ENCODE peak calls at places on chromosomes 16 and 17, in eight cellular contexts. One of them, this sample, is unnamed.

GRCh38 chr16:28193530-28194423 is 18.0 kb downstream of the XPO6 start:
- DNase-seq in AG10803: peak
- DNase-seq in upper lobe of left lung: no peak
- DNase-seq in tibial nerve: no peak
- DNase-seq in AG04449: peak
- DNase-seq in esophagus squamous epithelium: no peak
- DNase-seq in ascending aorta: no peak
- DNase-seq in upper lobe of right lung: no peak
- DNase-seq in this sample: peak

GRCh38 chr16:80314042-80314441 is 226.8 kb upstream of the DYNLRB2 start:
- DNase-seq in AG10803: no peak
- DNase-seq in upper lobe of left lung: no peak
- DNase-seq in tibial nerve: no peak
- DNase-seq in AG04449: no peak
- DNase-seq in esophagus squamous epithelium: no peak
- DNase-seq in ascending aorta: no peak
- DNase-seq in upper lobe of right lung: no peak
- DNase-seq in this sample: no peak

GRCh38 chr16:50598256-50598894 is 50.2 kb downstream of the NKD1 start:
- DNase-seq in AG10803: no peak
- DNase-seq in upper lobe of left lung: no peak
- DNase-seq in tibial nerve: no peak
- DNase-seq in AG04449: no peak
- DNase-seq in esophagus squamous epithelium: no peak
- DNase-seq in ascending aorta: no peak
- DNase-seq in upper lobe of right lung: no peak
- DNase-seq in this sample: no peak

GRCh38 chr16:81431554-81432353 is 12.9 kb upstream of the CMIP start:
- DNase-seq in AG10803: peak
- DNase-seq in upper lobe of left lung: peak
- DNase-seq in tibial nerve: peak
- DNase-seq in AG04449: peak
- DNase-seq in esophagus squamous epithelium: no peak
- DNase-seq in ascending aorta: peak
- DNase-seq in upper lobe of right lung: peak
- DNase-seq in this sample: no peak

GRCh38 chr17:50425682-50426471 is at the start of gene ACSF2:
- DNase-seq in AG10803: peak
- DNase-seq in upper lobe of left lung: peak
- DNase-seq in tibial nerve: peak
- DNase-seq in AG04449: no peak
- DNase-seq in esophagus squamous epithelium: peak
- DNase-seq in ascending aorta: peak
- DNase-seq in upper lobe of right lung: peak
- DNase-seq in this sample: no peak

GRCh38 chr16:4266372-4266771 is 6.5 kb downstream of the TFAP4 start:
- DNase-seq in AG10803: no peak
- DNase-seq in upper lobe of left lung: no peak
- DNase-seq in tibial nerve: no peak
- DNase-seq in AG04449: no peak
- DNase-seq in esophagus squamous epithelium: no peak
- DNase-seq in ascending aorta: no peak
- DNase-seq in upper lobe of right lung: no peak
- DNase-seq in this sample: no peak

GRCh38 chr17:44206825-44207155 is 7.1 kb upstream of the ATXN7L3 start:
- DNase-seq in AG10803: no peak
- DNase-seq in upper lobe of left lung: no peak
- DNase-seq in tibial nerve: no peak
- DNase-seq in AG04449: no peak
- DNase-seq in esophagus squamous epithelium: no peak
- DNase-seq in ascending aorta: no peak
- DNase-seq in upper lobe of right lung: no peak
- DNase-seq in this sample: no peak

GRCh38 chr16:58497935-58498334 is 2.0 kb upstream of the NDRG4 start:
- DNase-seq in AG10803: no peak
- DNase-seq in upper lobe of left lung: no peak
- DNase-seq in tibial nerve: no peak
- DNase-seq in AG04449: no peak
- DNase-seq in esophagus squamous epithelium: no peak
- DNase-seq in ascending aorta: no peak
- DNase-seq in upper lobe of right lung: no peak
- DNase-seq in this sample: no peak

GRCh38 chr17:44906010-44906646 is 6.9 kb upstream of the EFTUD2 start:
- DNase-seq in AG10803: peak
- DNase-seq in upper lobe of left lung: peak
- DNase-seq in tibial nerve: no peak
- DNase-seq in AG04449: peak
- DNase-seq in esophagus squamous epithelium: no peak
- DNase-seq in ascending aorta: no peak
- DNase-seq in upper lobe of right lung: no peak
- DNase-seq in this sample: no peak

GRCh38 chr17:77128895-77129567 is 11.7 kb upstream of the SEC14L1 start:
- DNase-seq in AG10803: no peak
- DNase-seq in upper lobe of left lung: no peak
- DNase-seq in tibial nerve: no peak
- DNase-seq in AG04449: no peak
- DNase-seq in esophagus squamous epithelium: no peak
- DNase-seq in ascending aorta: no peak
- DNase-seq in upper lobe of right lung: no peak
- DNase-seq in this sample: peak
- H3K4me3 ChIP-seq in AG10803: no peak
- H3K4me3 ChIP-seq in upper lobe of left lung: peak
- H3K4me3 ChIP-seq in tibial nerve: no peak
- H3K4me3 ChIP-seq in AG04449: no peak
- H3K4me3 ChIP-seq in esophagus squamous epithelium: no peak
- H3K4me3 ChIP-seq in ascending aorta: no peak
- H3K4me3 ChIP-seq in upper lobe of right lung: no peak
- H3K4me3 ChIP-seq in this sample: no peak

GRCh38 chr17:52170963-52171572 is 12.6 kb upstream of the CA10 start:
- DNase-seq in AG10803: no peak
- DNase-seq in upper lobe of left lung: no peak
- DNase-seq in tibial nerve: no peak
- DNase-seq in AG04449: no peak
- DNase-seq in esophagus squamous epithelium: no peak
- DNase-seq in ascending aorta: no peak
- DNase-seq in upper lobe of right lung: no peak
- DNase-seq in this sample: no peak
- TF ChIP-seq CTCF in AG10803: peak
- TF ChIP-seq CTCF in upper lobe of left lung: no peak
- TF ChIP-seq CTCF in tibial nerve: no peak
- TF ChIP-seq CTCF in AG04449: no peak
- TF ChIP-seq CTCF in esophagus squamous epithelium: no peak
- TF ChIP-seq CTCF in ascending aorta: peak
- TF ChIP-seq CTCF in upper lobe of right lung: peak
- TF ChIP-seq CTCF in this sample: peak

GRCh38 chr16:89563639-89564392 is 3.3 kb downstream of the RPL13 start:
- DNase-seq in AG10803: no peak
- DNase-seq in upper lobe of left lung: no peak
- DNase-seq in tibial nerve: no peak
- DNase-seq in AG04449: no peak
- DNase-seq in esophagus squamous epithelium: no peak
- DNase-seq in ascending aorta: no peak
- DNase-seq in upper lobe of right lung: no peak
- DNase-seq in this sample: no peak

GRCh38 chr16:89564476-89565255 is 4.2 kb downstream of the RPL13 start:
- DNase-seq in AG10803: no peak
- DNase-seq in upper lobe of left lung: no peak
- DNase-seq in tibial nerve: no peak
- DNase-seq in AG04449: no peak
- DNase-seq in esophagus squamous epithelium: no peak
- DNase-seq in ascending aorta: no peak
- DNase-seq in upper lobe of right lung: no peak
- DNase-seq in this sample: no peak

GRCh38 chr16:89567656-89568594 is 7.4 kb downstream of the RPL13 start:
- DNase-seq in AG10803: no peak
- DNase-seq in upper lobe of left lung: no peak
- DNase-seq in tibial nerve: no peak
- DNase-seq in AG04449: no peak
- DNase-seq in esophagus squamous epithelium: no peak
- DNase-seq in ascending aorta: no peak
- DNase-seq in upper lobe of right lung: no peak
- DNase-seq in this sample: no peak

GRCh38 chr16:89565256-89565505 is 4.7 kb downstream of the RPL13 start:
- DNase-seq in AG10803: no peak
- DNase-seq in upper lobe of left lung: no peak
- DNase-seq in tibial nerve: no peak
- DNase-seq in AG04449: no peak
- DNase-seq in esophagus squamous epithelium: no peak
- DNase-seq in ascending aorta: no peak
- DNase-seq in upper lobe of right lung: no peak
- DNase-seq in this sample: no peak

GRCh38 chr16:89565506-89566372 is 5.3 kb downstream of the RPL13 start:
- DNase-seq in AG10803: no peak
- DNase-seq in upper lobe of left lung: peak
- DNase-seq in tibial nerve: no peak
- DNase-seq in AG04449: no peak
- DNase-seq in esophagus squamous epithelium: no peak
- DNase-seq in ascending aorta: no peak
- DNase-seq in upper lobe of right lung: peak
- DNase-seq in this sample: no peak
- H3K4me3 ChIP-seq in AG10803: peak
- H3K4me3 ChIP-seq in upper lobe of left lung: peak
- H3K4me3 ChIP-seq in tibial nerve: peak
- H3K4me3 ChIP-seq in AG04449: peak
- H3K4me3 ChIP-seq in esophagus squamous epithelium: no peak
- H3K4me3 ChIP-seq in ascending aorta: peak
- H3K4me3 ChIP-seq in upper lobe of right lung: peak
- H3K4me3 ChIP-seq in this sample: peak

DNA sequence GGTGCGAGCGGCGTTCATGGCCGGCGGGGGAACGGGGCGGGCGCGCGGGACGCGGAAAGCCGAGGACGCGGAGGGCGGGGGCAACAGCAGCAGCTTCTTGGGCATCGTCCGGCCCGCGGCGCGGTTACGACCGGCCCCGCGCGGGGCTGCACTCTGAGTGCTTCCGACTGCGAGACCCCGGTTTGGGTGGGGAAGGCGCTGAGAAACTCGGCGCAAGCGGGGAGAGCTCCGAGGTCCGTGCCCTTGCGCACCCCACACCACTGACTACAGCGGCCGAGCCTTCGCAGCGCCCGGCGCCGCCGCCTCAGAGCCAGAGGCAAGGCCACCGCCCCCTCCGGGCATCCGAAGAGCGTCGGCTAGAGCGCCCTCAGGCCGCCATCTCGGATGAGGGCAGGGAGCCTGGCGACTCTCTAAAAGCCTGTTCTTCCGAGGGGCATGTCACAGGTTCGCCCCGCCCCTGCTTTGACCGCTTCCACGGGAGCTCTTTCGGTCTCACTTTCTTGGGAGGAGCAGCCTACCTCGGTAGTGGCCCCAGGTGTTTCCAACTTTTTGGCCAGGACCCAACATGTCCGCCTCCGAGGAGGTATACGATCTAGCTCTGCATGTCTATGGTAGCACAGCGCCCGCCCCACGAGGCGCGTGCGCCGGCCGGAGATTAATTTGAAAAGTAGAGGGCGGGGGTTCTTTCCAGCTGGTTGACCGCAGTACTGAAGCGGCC is at the start of gene PRPSAP1:
- DNase-seq in AG10803: peak
- DNase-seq in upper lobe of left lung: peak
- DNase-seq in tibial nerve: peak
- DNase-seq in AG04449: no peak
- DNase-seq in esophagus squamous epithelium: peak
- DNase-seq in ascending aorta: peak
- DNase-seq in upper lobe of right lung: peak
- DNase-seq in this sample: no peak
- TF ChIP-seq CTCF in AG10803: peak
- TF ChIP-seq CTCF in upper lobe of left lung: peak
- TF ChIP-seq CTCF in tibial nerve: peak
- TF ChIP-seq CTCF in AG04449: peak
- TF ChIP-seq CTCF in esophagus squamous epithelium: peak
- TF ChIP-seq CTCF in ascending aorta: peak
- TF ChIP-seq CTCF in upper lobe of right lung: peak
- TF ChIP-seq CTCF in this sample: peak

This sample was measured in retinal pigment epithelial cell.